ENCODE peak calls at places on chromosomes 12 and 14, in five cellular contexts. N is non-pigmented ciliary epithelial cell, H is HuH-7, D is lower leg skin, Y is ACHN. W is an unnamed sample.
A peak's percentile ranks its signal among the peaks of the same experiment; 100 is the strongest.

GRCh38 chr12:22083167-22083566 is 37.1 kb downstream of the CMAS start:
- DNase-seq in N (peak; percentile 9), H (no peak), D (no peak), Y (peak; percentile 58), W (no peak)

GRCh38 chr12:3446235-3446634 is 44.8 kb upstream of the PRMT8 start:
- DNase-seq in N (no peak), H (no peak), D (peak; percentile 37), Y (no peak), W (no peak)

GRCh38 chr14:34365309-34365915 is 96.6 kb downstream of the SPTSSA start:
- DNase-seq in N (no peak), H (peak; percentile 20), D (no peak), Y (peak; percentile 6), W (no peak)

GRCh38 chr12:12560587-12561304 is 1.9 kb downstream of the DUSP16 start:
- DNase-seq in N (peak; percentile 38), H (peak; percentile 47), D (no peak), Y (peak; percentile 91), W (no peak)

GRCh38 chr14:55519473-55520080 is 60.4 kb upstream of the KTN1 start:
- DNase-seq in N (no peak), H (no peak), D (no peak), Y (no peak), W (no peak)

GRCh38 chr14:25049559-25050493 is at the start of gene STXBP6:
- DNase-seq in N (no peak), H (peak; percentile 64), D (peak; percentile 93), Y (no peak), W (peak; percentile 88)

GRCh38 chr12:12333407-12333831 is 16.6 kb downstream of the MANSC1 start:
- DNase-seq in N (peak; percentile 55), H (no peak), D (peak; percentile 45), Y (peak; percentile 24), W (no peak)

GRCh38 chr12:26783791-26784379 is 49.1 kb downstream of the ITPR2 start:
- DNase-seq in N (no peak), H (no peak), D (no peak), Y (no peak), W (no peak)

GRCh38 chr14:65070710-65071033 is 31.6 kb downstream of the MAX start:
- DNase-seq in N (no peak), H (no peak), D (no peak), Y (no peak), W (peak; percentile 78)

GRCh38 chr12:58341791-58342190 is 400.4 kb downstream of the ATP23 start:
- DNase-seq in N (peak; percentile 74), H (no peak), D (no peak), Y (no peak), W (no peak)

GRCh38 chr12:55698241-55698955 is 9.3 kb downstream of the ITGA7 start:
- DNase-seq in N (no peak), H (no peak), D (peak; percentile 69), Y (no peak), W (no peak)

GRCh38 chr12:96241484-96242256 is 47.5 kb downstream of the ELK3 start:
- DNase-seq in N (no peak), H (no peak), D (peak; percentile 86), Y (no peak), W (peak; percentile 41)

GRCh38 chr12:59164991-59165718 is 244.9 kb upstream of the LRIG3 start:
- DNase-seq in N (no peak), H (no peak), D (no peak), Y (peak; percentile 58), W (no peak)

GRCh38 chr14:91241848-91242247 is 2.7 kb downstream of the GPR68 start:
- DNase-seq in N (no peak), H (no peak), D (no peak), Y (no peak), W (no peak)

GRCh38 chr14:101948666-101949205 is 15.6 kb upstream of the DYNC1H1 start:
- DNase-seq in N (no peak), H (no peak), D (peak; percentile 89), Y (no peak), W (no peak)

W was measured in Peyer's patch.